ENCODE peak calls at places on chromosomes 7 and 10, in eight cellular contexts. One of them, this sample, is unnamed.

GRCh38 chr7:15407910-15408309 is 153.9 kb downstream of the AGMO start:
- DNase-seq in A172: no peak
- DNase-seq in Calu3: no peak
- DNase-seq in adrenal gland: no peak
- DNase-seq in mucosa of gallbladder: no peak
- DNase-seq in neuronal stem cell: no peak
- DNase-seq in activated CD4-positive, alpha-beta T cell treated with anti-CD3 and anti-CD28 coated beads for 1 hour: no peak
- DNase-seq in choroid plexus epithelial cell: peak; percentile 34
- DNase-seq in this sample: no peak

GRCh38 chr10:82826132-82826531 is 951.1 kb downstream of the NRG3 start:
- DNase-seq in A172: peak; percentile 58
- DNase-seq in neuronal stem cell: no peak
- DNase-seq in activated CD4-positive, alpha-beta T cell treated with anti-CD3 and anti-CD28 coated beads for 1 hour: no peak
- DNase-seq in mucosa of gallbladder: no peak
- DNase-seq in Calu3: no peak
- DNase-seq in adrenal gland: no peak
- DNase-seq in choroid plexus epithelial cell: no peak
- DNase-seq in this sample: no peak

GRCh38 chr10:121084029-121084674 is 233.0 kb downstream of the WDR11 start:
- DNase-seq in A172: no peak
- DNase-seq in choroid plexus epithelial cell: no peak
- DNase-seq in activated CD4-positive, alpha-beta T cell treated with anti-CD3 and anti-CD28 coated beads for 1 hour: no peak
- DNase-seq in neuronal stem cell: no peak
- DNase-seq in mucosa of gallbladder: no peak
- DNase-seq in Calu3: no peak
- DNase-seq in adrenal gland: peak; percentile 66
- DNase-seq in this sample: no peak

GRCh38 chr7:121428857-121429489 is 32.9 kb upstream of the FAM3C start:
- DNase-seq in adrenal gland: no peak
- DNase-seq in choroid plexus epithelial cell: peak; percentile 75
- DNase-seq in A172: no peak
- DNase-seq in neuronal stem cell: no peak
- DNase-seq in mucosa of gallbladder: no peak
- DNase-seq in Calu3: no peak
- DNase-seq in activated CD4-positive, alpha-beta T cell treated with anti-CD3 and anti-CD28 coated beads for 1 hour: no peak
- DNase-seq in this sample: no peak

GRCh38 chr10:77383861-77384553 is 253.6 kb downstream of the KCNMA1 start:
- DNase-seq in mucosa of gallbladder: no peak
- DNase-seq in A172: no peak
- DNase-seq in adrenal gland: no peak
- DNase-seq in neuronal stem cell: no peak
- DNase-seq in choroid plexus epithelial cell: peak; percentile 40
- DNase-seq in Calu3: no peak
- DNase-seq in activated CD4-positive, alpha-beta T cell treated with anti-CD3 and anti-CD28 coated beads for 1 hour: no peak
- DNase-seq in this sample: no peak

GRCh38 chr7:1925349-1925748 is 255.3 kb downstream of the ELFN1 start:
- DNase-seq in activated CD4-positive, alpha-beta T cell treated with anti-CD3 and anti-CD28 coated beads for 1 hour: no peak
- DNase-seq in choroid plexus epithelial cell: no peak
- DNase-seq in adrenal gland: no peak
- DNase-seq in A172: no peak
- DNase-seq in neuronal stem cell: no peak
- DNase-seq in Calu3: no peak
- DNase-seq in mucosa of gallbladder: no peak
- DNase-seq in this sample: no peak

GRCh38 chr10:78559514-78560392 is 509.0 kb upstream of the ZMIZ1 start:
- DNase-seq in A172: no peak
- DNase-seq in choroid plexus epithelial cell: no peak
- DNase-seq in activated CD4-positive, alpha-beta T cell treated with anti-CD3 and anti-CD28 coated beads for 1 hour: no peak
- DNase-seq in Calu3: no peak
- DNase-seq in adrenal gland: no peak
- DNase-seq in neuronal stem cell: no peak
- DNase-seq in mucosa of gallbladder: no peak
- DNase-seq in this sample: no peak

GRCh38 chr10:116796910-116797513 is 52.3 kb upstream of the ENO4 start:
- DNase-seq in Calu3: peak; percentile 79
- DNase-seq in mucosa of gallbladder: peak; percentile 75
- DNase-seq in neuronal stem cell: peak; percentile 86
- DNase-seq in A172: peak; percentile 58
- DNase-seq in choroid plexus epithelial cell: peak; percentile 79
- DNase-seq in activated CD4-positive, alpha-beta T cell treated with anti-CD3 and anti-CD28 coated beads for 1 hour: peak; percentile 47
- DNase-seq in adrenal gland: peak; percentile 80
- DNase-seq in this sample: peak; percentile 76

GRCh38 chr7:11082552-11083213 is 109.0 kb downstream of the PHF14 start:
- DNase-seq in activated CD4-positive, alpha-beta T cell treated with anti-CD3 and anti-CD28 coated beads for 1 hour: no peak
- DNase-seq in mucosa of gallbladder: no peak
- DNase-seq in A172: peak; percentile 35
- DNase-seq in adrenal gland: no peak
- DNase-seq in choroid plexus epithelial cell: peak; percentile 9
- DNase-seq in Calu3: no peak
- DNase-seq in neuronal stem cell: no peak
- DNase-seq in this sample: no peak

GRCh38 chr10:13328126-13328525 is 20.0 kb downstream of the SEPHS1 start:
- DNase-seq in neuronal stem cell: no peak
- DNase-seq in Calu3: no peak
- DNase-seq in choroid plexus epithelial cell: no peak
- DNase-seq in activated CD4-positive, alpha-beta T cell treated with anti-CD3 and anti-CD28 coated beads for 1 hour: no peak
- DNase-seq in A172: no peak
- DNase-seq in adrenal gland: no peak
- DNase-seq in mucosa of gallbladder: no peak
- DNase-seq in this sample: no peak

GRCh38 chr7:106681815-106682495 is 21.0 kb upstream of the CCDC71L start:
- DNase-seq in A172: peak; percentile 79
- DNase-seq in choroid plexus epithelial cell: no peak
- DNase-seq in Calu3: no peak
- DNase-seq in adrenal gland: no peak
- DNase-seq in neuronal stem cell: no peak
- DNase-seq in activated CD4-positive, alpha-beta T cell treated with anti-CD3 and anti-CD28 coated beads for 1 hour: no peak
- DNase-seq in mucosa of gallbladder: no peak
- DNase-seq in this sample: no peak

GRCh38 chr10:79981673-79982485 is 33.0 kb upstream of the SFTPD start:
- DNase-seq in adrenal gland: peak; percentile 13
- DNase-seq in A172: peak; percentile 60
- DNase-seq in neuronal stem cell: peak; percentile 36
- DNase-seq in activated CD4-positive, alpha-beta T cell treated with anti-CD3 and anti-CD28 coated beads for 1 hour: no peak
- DNase-seq in Calu3: peak; percentile 74
- DNase-seq in mucosa of gallbladder: peak; percentile 26
- DNase-seq in choroid plexus epithelial cell: peak; percentile 11
- DNase-seq in this sample: peak; percentile 22

GRCh38 chr7:47581821-47582747 is at the start of gene TNS3:
- DNase-seq in choroid plexus epithelial cell: peak; percentile 51
- DNase-seq in neuronal stem cell: no peak
- DNase-seq in Calu3: peak; percentile 86
- DNase-seq in mucosa of gallbladder: no peak
- DNase-seq in A172: no peak
- DNase-seq in activated CD4-positive, alpha-beta T cell treated with anti-CD3 and anti-CD28 coated beads for 1 hour: no peak
- DNase-seq in adrenal gland: peak; percentile 51
- DNase-seq in this sample: peak; percentile 30

GRCh38 chr10:71726673-71727428 is 7.3 kb upstream of the C10orf105 start:
- DNase-seq in neuronal stem cell: no peak
- DNase-seq in A172: no peak
- DNase-seq in mucosa of gallbladder: no peak
- DNase-seq in choroid plexus epithelial cell: no peak
- DNase-seq in adrenal gland: no peak
- DNase-seq in activated CD4-positive, alpha-beta T cell treated with anti-CD3 and anti-CD28 coated beads for 1 hour: no peak
- DNase-seq in Calu3: no peak
- DNase-seq in this sample: peak; percentile 57

GRCh38 chr7:36015733-36016132 is 137.3 kb upstream of the EEPD1 start:
- DNase-seq in A172: peak; percentile 40
- DNase-seq in adrenal gland: no peak
- DNase-seq in activated CD4-positive, alpha-beta T cell treated with anti-CD3 and anti-CD28 coated beads for 1 hour: no peak
- DNase-seq in mucosa of gallbladder: no peak
- DNase-seq in neuronal stem cell: no peak
- DNase-seq in Calu3: no peak
- DNase-seq in choroid plexus epithelial cell: peak; percentile 72
- DNase-seq in this sample: no peak

GRCh38 chr10:27614776-27615175 is 110.7 kb downstream of the RAB18 start:
- DNase-seq in Calu3: no peak
- DNase-seq in A172: no peak
- DNase-seq in adrenal gland: no peak
- DNase-seq in mucosa of gallbladder: no peak
- DNase-seq in choroid plexus epithelial cell: no peak
- DNase-seq in activated CD4-positive, alpha-beta T cell treated with anti-CD3 and anti-CD28 coated beads for 1 hour: no peak
- DNase-seq in neuronal stem cell: no peak
- DNase-seq in this sample: no peak